ENCODE peak calls at places on chromosome 5, in eight cellular contexts. B, L, G, O, D, N, R and C are unnamed samples.

GRCh38 chr5:78766412-78766762 is 117.8 kb upstream of the LHFPL2 start:
- DNase-seq in O (no peak), G (no peak), N (no peak), D (no peak), R (no peak), L (no peak), B (no peak), C (no peak)

GRCh38 chr5:1382248-1382700 is 37.4 kb upstream of the CLPTM1L start:
- DNase-seq in D (no peak), B (no peak), L (no peak), O (no peak), R (no peak), N (no peak), G (no peak), C (peak; percentile 65)

GRCh38 chr5:72137826-72138409 is 30.6 kb downstream of the MAP1B start:
- DNase-seq in G (peak; percentile 10), O (peak; percentile 51), B (no peak), L (peak; percentile 41), N (no peak), D (no peak), R (no peak), C (no peak)

GRCh38 chr5:55143624-55144023 is 16.3 kb upstream of the GPX8 start:
- DNase-seq in O (no peak), N (no peak), G (no peak), L (no peak), D (no peak), B (no peak), R (no peak), C (no peak)

GRCh38 chr5:96844476-96844990 is 31.8 kb upstream of the ERAP2 start:
- DNase-seq in B (no peak), D (no peak), O (peak; percentile 33), G (no peak), R (no peak), N (no peak), L (peak; percentile 69), C (no peak)

GRCh38 chr5:171888051-171888481 is 102.4 kb downstream of the SMIM23 start:
- DNase-seq in O (no peak), D (no peak), N (no peak), G (no peak), R (no peak), L (no peak), B (no peak), C (no peak)

GRCh38 chr5:158058208-158058607 is 199.3 kb upstream of the CLINT1 start:
- DNase-seq in D (no peak), G (no peak), O (no peak), R (no peak), B (no peak), N (no peak), L (no peak), C (no peak)

GRCh38 chr5:13664377-13664776 is 280.1 kb downstream of the DNAH5 start:
- DNase-seq in N (no peak), G (no peak), R (no peak), D (no peak), O (peak; percentile 91), B (no peak), L (peak; percentile 91), C (no peak)

GRCh38 chr5:146565764-146566163 is 49.8 kb upstream of the GPR151 start:
- DNase-seq in R (peak; percentile 26), G (peak; percentile 56), N (no peak), B (no peak), L (peak; percentile 61), O (peak; percentile 74), D (no peak), C (no peak)

GRCh38 chr5:124626053-124626452 is 120.4 kb downstream of the ZNF608 start:
- DNase-seq in O (no peak), D (no peak), G (no peak), R (no peak), N (no peak), B (no peak), L (no peak), C (no peak)

GRCh38 chr5:161115941-161116340 is 263.9 kb upstream of the ATP10B start:
- DNase-seq in N (no peak), R (no peak), B (no peak), L (no peak), O (no peak), D (no peak), G (no peak), C (no peak)

GRCh38 chr5:51376504-51376903 is 6.7 kb upstream of the ISL1 start:
- DNase-seq in R (no peak), N (no peak), B (no peak), O (no peak), G (no peak), D (no peak), L (no peak), C (no peak)

GRCh38 chr5:38189031-38189632 is 69.2 kb upstream of the EGFLAM start:
- DNase-seq in N (no peak), O (no peak), R (no peak), B (no peak), G (peak; percentile 50), L (no peak), D (no peak), C (no peak)

GRCh38 chr5:143432658-143433239 is 29.3 kb upstream of the NR3C1 start:
- DNase-seq in N (no peak), G (no peak), D (no peak), L (peak; percentile 84), R (no peak), B (no peak), O (no peak), C (no peak)

GRCh38 chr5:179431221-179431620 is 86.0 kb upstream of the ADAMTS2 start:
- DNase-seq in O (no peak), R (no peak), G (no peak), D (peak; percentile 21), N (no peak), B (no peak), L (no peak), C (no peak)

GRCh38 chr5:78112931-78113330 is 181.6 kb downstream of the AP3B1 start:
- DNase-seq in O (no peak), L (no peak), D (no peak), N (no peak), B (no peak), R (no peak), G (no peak), C (peak; percentile 39)

GRCh38 chr5:167207081-167207480 is 1084.4 kb upstream of the WWC1 start:
- DNase-seq in O (no peak), D (peak; percentile 69), G (no peak), R (no peak), L (peak; percentile 49), B (no peak), N (no peak), C (no peak)

GRCh38 chr5:58188287-58188651 is 271.6 kb downstream of the PLK2 start:
- DNase-seq in L (peak; percentile 83), N (no peak), B (no peak), O (peak; percentile 66), R (no peak), G (no peak), D (no peak), C (no peak)

GRCh38 chr5:171867786-171868185 is 82.2 kb downstream of the SMIM23 start:
- DNase-seq in L (peak; percentile 58), N (no peak), D (no peak), B (no peak), O (peak; percentile 79), R (no peak), G (no peak), C (no peak)

GRCh38 chr5:43729846-43730478 is 127.0 kb downstream of the NNT start:
- DNase-seq in B (no peak), L (peak; percentile 37), N (no peak), D (no peak), G (no peak), R (no peak), O (peak; percentile 48), C (no peak)

GRCh38 chr5:108459661-108460170 is 77.8 kb upstream of the FBXL17 start:
- DNase-seq in L (no peak), O (no peak), D (no peak), R (no peak), B (no peak), G (no peak), N (no peak), C (no peak)

GRCh38 chr5:65926893-65927292 is 518 bp downstream of the ERBIN start:
- DNase-seq in O (peak; percentile 54), D (no peak), R (no peak), L (no peak), N (no peak), G (no peak), B (no peak), C (no peak)

GRCh38 chr5:32711693-32712462 is 757 bp downstream of the NPR3 start:
- DNase-seq in G (no peak), R (no peak), B (no peak), D (peak; percentile 79), L (peak; percentile 62), N (no peak), O (peak; percentile 85), C (peak; percentile 79)

GRCh38 chr5:110105692-110106091 is 416.0 kb downstream of the MAN2A1 start:
- DNase-seq in R (no peak), N (no peak), L (no peak), B (no peak), O (peak; percentile 65), D (peak; percentile 59), G (no peak), C (no peak)

GRCh38 chr5:65539827-65540226 is 23.1 kb downstream of the CENPK start:
- DNase-seq in G (no peak), N (no peak), O (peak; percentile 10), R (no peak), D (no peak), B (no peak), L (peak; percentile 1), C (no peak)

GRCh38 chr5:9057406-9058000 is 488.4 kb downstream of the SEMA5A start:
- DNase-seq in D (no peak), L (no peak), O (no peak), N (no peak), R (no peak), G (no peak), B (no peak), C (no peak)

GRCh38 chr5:35487255-35488035 is 130.2 kb upstream of the SPEF2 start:
- DNase-seq in L (peak; percentile 11), B (no peak), R (no peak), D (no peak), N (no peak), G (no peak), O (no peak), C (no peak)

GRCh38 chr5:64690417-64691151 is at the start of gene SHISAL2B:
- DNase-seq in B (no peak), G (peak; percentile 48), L (peak; percentile 21), N (no peak), R (no peak), D (no peak), O (peak; percentile 31), C (no peak)

GRCh38 chr5:115857621-115858349 is 16.1 kb downstream of the AP3S1 start:
- DNase-seq in G (no peak), L (peak; percentile 87), R (no peak), D (no peak), N (no peak), O (peak; percentile 44), B (no peak), C (no peak)

GRCh38 chr5:81789033-81789432 is 38.1 kb upstream of the SSBP2 start:
- DNase-seq in D (no peak), R (no peak), N (no peak), L (peak; percentile 40), B (no peak), O (peak; percentile 39), G (no peak), C (no peak)

GRCh38 chr5:169641253-169641652 is 4.2 kb downstream of the DOCK2 start:
- DNase-seq in R (no peak), B (no peak), G (no peak), L (peak; percentile 60), O (peak; percentile 68), D (no peak), N (no peak), C (no peak)